ENCODE peak calls at places on chromosomes 6 and 20, in nine cellular contexts. E is GM23248, J is H1, D is breast epithelium, T is heart right ventricle, I is tibial nerve, U is heart left ventricle, P is adrenal gland, C is hepatocyte. K is an unnamed sample.

GRCh38 chr6:89413006-89413400 is 930 bp upstream of the RRAGD start:
- DNase-seq in I (no peak), E (no peak), C (no peak), T (no peak), D (peak), U (no peak), P (no peak), J (no peak), K (no peak)

GRCh38 chr6:22605736-22606135 is 36.4 kb downstream of the HDGFL1 start:
- DNase-seq in P (no peak), J (no peak), D (no peak), E (no peak), U (no peak), T (no peak), I (no peak), C (no peak), K (no peak)

GRCh38 chr6:150547511-150548222 is 52.0 kb upstream of the PLEKHG1 start:
- DNase-seq in C (no peak), T (peak), E (no peak), P (no peak), U (peak), J (no peak), D (no peak), I (peak), K (no peak)

GRCh38 chr6:96521267-96521624 is 360 bp upstream of the UFL1 start:
- DNase-seq in I (no peak), U (no peak), E (no peak), T (no peak), C (no peak), P (no peak), J (no peak), D (no peak), K (no peak)

GRCh38 chr20:36399147-36399968 is 93.2 kb downstream of the DLGAP4 start:
- DNase-seq in P (peak), D (no peak), T (no peak), J (peak), I (peak), C (peak), E (peak), U (no peak), K (no peak)

GRCh38 chr6:24501914-24502313 is 7.1 kb downstream of the ALDH5A1 start:
- DNase-seq in I (no peak), P (no peak), E (no peak), C (peak), U (no peak), J (no peak), D (no peak), T (no peak), K (no peak)

GRCh38 chr6:1688396-1688795 is 78.7 kb downstream of the FOXC1 start:
- DNase-seq in C (no peak), I (no peak), P (no peak), E (no peak), T (no peak), D (no peak), J (no peak), U (no peak), K (no peak)

GRCh38 chr20:33789109-33789857 is 21.9 kb upstream of the CHMP4B start:
- DNase-seq in J (no peak), D (peak), T (no peak), P (peak), E (peak), I (peak), U (no peak), C (peak), K (no peak)

GRCh38 chr6:118704911-118705310 is 53.5 kb upstream of the CEP85L start:
- DNase-seq in P (no peak), T (no peak), C (no peak), I (no peak), U (no peak), J (no peak), E (peak), D (no peak), K (no peak)

GRCh38 chr20:24773751-24774201 is 175.3 kb upstream of the CST7 start:
- DNase-seq in C (peak), I (no peak), D (no peak), T (no peak), U (no peak), P (peak), J (no peak), E (peak), K (no peak)

GRCh38 chr20:60693513-60694133 is 558.4 kb upstream of the CDH4 start:
- DNase-seq in J (peak), P (no peak), I (no peak), D (no peak), E (no peak), C (no peak), T (no peak), U (no peak), K (no peak)

GRCh38 chr6:147149826-147150225 is 54.4 kb upstream of the STXBP5 start:
- DNase-seq in E (no peak), J (no peak), D (no peak), C (no peak), U (no peak), I (no peak), P (no peak), T (no peak), K (no peak)

GRCh38 chr6:36979343-36979742 is 6.7 kb downstream of the MTCH1 start:
- DNase-seq in U (no peak), E (peak), C (peak), J (no peak), D (no peak), I (peak), P (peak), T (no peak), K (no peak)

DNA sequence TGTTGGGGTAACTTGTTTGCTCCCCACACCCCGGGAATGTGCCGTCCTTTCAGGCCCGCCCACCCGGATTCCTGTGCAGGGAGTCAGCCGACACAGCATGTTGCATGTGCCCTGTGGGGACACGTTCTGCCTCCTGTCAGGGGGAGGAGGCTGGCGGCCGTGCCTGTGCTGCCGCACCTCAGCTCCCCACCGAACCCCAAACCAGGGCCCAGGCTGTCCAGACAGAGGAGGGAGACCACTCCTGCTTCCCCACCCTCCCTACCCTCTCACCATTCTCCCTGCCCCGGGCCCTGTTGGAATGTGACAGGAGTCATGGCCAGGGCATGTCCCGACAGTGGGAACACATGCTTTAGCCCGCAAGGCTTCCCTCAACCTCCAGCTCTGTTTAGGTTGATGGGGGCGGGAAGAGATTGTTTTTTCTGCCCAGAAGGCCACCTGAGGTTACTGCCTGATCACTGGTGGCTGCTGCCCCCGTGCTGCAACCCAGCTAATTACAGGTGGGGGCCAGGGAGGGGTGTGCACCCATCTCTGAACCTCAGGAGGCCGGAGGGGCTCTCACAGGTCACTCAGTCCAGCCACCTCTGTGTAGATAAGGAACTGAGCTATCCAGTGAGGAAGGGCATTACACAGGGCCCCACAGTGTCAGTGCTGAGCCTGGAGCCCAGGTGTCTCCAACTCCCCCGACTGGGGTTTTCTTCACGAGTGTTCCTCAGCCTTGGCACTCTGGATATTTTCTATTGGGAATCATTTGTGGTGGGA is 13.6 kb downstream of the LRRC73 start:
- DNase-seq in E (peak), C (peak), D (peak), J (peak), I (no peak), P (peak), T (no peak), U (no peak), K (no peak)
- H3K4me3 ChIP-seq in E (no peak), C (no peak), D (no peak), J (no peak), I (no peak), P (no peak), T (no peak), U (no peak), K (no peak)

GRCh38 chr20:63854766-63855362 is 6.4 kb upstream of the ABHD16B start:
- DNase-seq in J (peak), T (peak), P (no peak), I (no peak), C (no peak), D (no peak), U (peak), E (peak), K (no peak)
- H3K4me3 ChIP-seq in J (peak), T (peak), P (no peak), I (peak), C (no peak), D (peak), U (peak), E (peak), K (no peak)

DNA sequence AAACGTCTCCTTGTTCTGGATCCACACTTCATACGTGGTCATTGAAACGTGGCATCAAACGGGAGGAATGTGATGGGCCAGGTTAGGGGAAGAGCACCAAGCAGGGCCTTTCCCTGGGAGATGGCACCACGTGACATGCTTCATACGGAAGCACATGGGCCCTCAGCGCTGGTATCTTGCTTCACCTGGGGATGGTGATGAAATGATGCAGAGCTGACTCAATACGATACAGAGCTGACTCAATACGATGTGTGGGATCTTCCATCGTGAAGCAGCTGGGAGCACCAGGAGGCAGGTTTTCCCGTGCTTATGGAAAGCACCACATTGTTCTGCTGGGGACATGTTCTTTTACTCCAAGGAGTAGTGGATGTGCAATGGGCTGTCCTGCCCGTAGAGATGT is 22.5 kb upstream of the TAGAP start:
- DNase-seq in E (no peak), J (no peak), P (no peak), T (no peak), I (no peak), U (no peak), D (no peak), C (no peak), K (no peak)
- H3K4me3 ChIP-seq in E (no peak), J (no peak), P (no peak), T (no peak), I (no peak), U (no peak), D (no peak), C (no peak), K (no peak)

GRCh38 chr6:2877057-2877882 is 25.8 kb downstream of the SERPINB9 start:
- DNase-seq in T (no peak), D (no peak), P (no peak), E (no peak), I (no peak), U (peak), J (no peak), C (peak), K (no peak)

GRCh38 chr6:2877960-2878359 is 25.1 kb downstream of the SERPINB9 start:
- DNase-seq in U (no peak), C (no peak), T (no peak), I (no peak), P (no peak), E (no peak), J (no peak), D (no peak), K (no peak)

GRCh38 chr6:2873643-2874042 is 29.5 kb downstream of the SERPINB9 start:
- DNase-seq in C (no peak), J (no peak), E (no peak), T (no peak), D (no peak), U (no peak), I (no peak), P (no peak), K (no peak)

GRCh38 chr6:2876210-2877056 is 26.7 kb downstream of the SERPINB9 start:
- DNase-seq in J (no peak), C (peak), U (peak), I (peak), T (peak), P (peak), D (peak), E (peak), K (no peak)

GRCh38 chr6:2875840-2876207 is 27.3 kb downstream of the SERPINB9 start:
- DNase-seq in C (no peak), U (peak), T (peak), D (no peak), P (peak), E (peak), I (no peak), J (no peak), K (no peak)
- H3K4me3 ChIP-seq in C (peak), U (peak), T (peak), D (peak), P (no peak), E (peak), I (peak), J (peak), K (peak)

DNA sequence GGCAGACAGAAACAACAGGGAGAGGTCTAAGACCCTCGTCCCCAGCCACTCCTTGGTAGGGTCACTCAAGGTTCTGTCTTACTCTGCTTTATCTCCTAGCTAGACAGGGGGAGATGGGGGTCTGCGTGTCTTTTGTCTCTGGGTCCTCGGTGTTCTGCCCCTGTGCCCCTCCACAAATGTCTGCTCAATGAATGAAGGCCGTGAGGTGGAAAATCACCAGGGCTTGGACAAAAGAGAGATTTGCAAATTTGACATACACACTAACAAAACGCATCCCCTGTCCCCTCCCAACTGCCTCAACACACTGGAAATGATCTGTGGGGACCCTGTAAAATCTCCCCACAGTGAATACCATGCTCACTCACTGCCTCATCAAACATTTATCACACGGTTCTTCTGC is 13.2 kb upstream of the VAPB start:
- DNase-seq in D (no peak), E (no peak), J (no peak), P (peak), T (no peak), C (no peak), U (no peak), I (no peak), K (no peak)
- H3K4me3 ChIP-seq in D (no peak), E (no peak), J (peak), P (no peak), T (no peak), C (no peak), U (no peak), I (no peak), K (no peak)

GRCh38 chr6:169967687-169968086 is 216.3 kb downstream of the ERMARD start:
- DNase-seq in J (no peak), C (no peak), P (peak), U (no peak), E (no peak), D (no peak), T (no peak), I (no peak), K (no peak)
- H3K4me3 ChIP-seq in J (no peak), C (no peak), P (no peak), U (no peak), E (no peak), D (no peak), T (no peak), I (no peak), K (no peak)

GRCh38 chr20:41045680-41046079 is 17.1 kb downstream of the TOP1 start:
- DNase-seq in U (no peak), I (no peak), D (no peak), P (no peak), E (no peak), C (no peak), J (no peak), T (no peak), K (no peak)

GRCh38 chr20:41048475-41049242 is 20.0 kb downstream of the TOP1 start:
- DNase-seq in C (no peak), I (no peak), E (no peak), J (no peak), U (no peak), D (no peak), T (no peak), P (no peak), K (no peak)

GRCh38 chr20:41047279-41047974 is 18.8 kb downstream of the TOP1 start:
- DNase-seq in T (no peak), D (no peak), J (no peak), C (no peak), U (no peak), I (no peak), P (no peak), E (peak), K (no peak)

GRCh38 chr20:41047975-41048305 is 19.3 kb downstream of the TOP1 start:
- DNase-seq in P (no peak), D (no peak), I (no peak), J (no peak), C (no peak), T (no peak), E (peak), U (no peak), K (no peak)

GRCh38 chr20:41046716-41047115 is 18.1 kb downstream of the TOP1 start:
- DNase-seq in U (no peak), I (no peak), J (no peak), E (peak), T (no peak), C (no peak), D (no peak), P (no peak), K (no peak)
- H3K4me3 ChIP-seq in U (no peak), I (no peak), J (no peak), E (no peak), T (no peak), C (no peak), D (no peak), P (no peak), K (no peak)

GRCh38 chr6:157763894-157764345 is 59.1 kb upstream of the SNX9 start:
- DNase-seq in E (no peak), D (no peak), C (no peak), I (no peak), P (no peak), T (no peak), U (no peak), J (no peak), K (no peak)
- H3K4me3 ChIP-seq in E (peak), D (no peak), C (no peak), I (no peak), P (no peak), T (no peak), U (no peak), J (no peak), K (peak)

DNA sequence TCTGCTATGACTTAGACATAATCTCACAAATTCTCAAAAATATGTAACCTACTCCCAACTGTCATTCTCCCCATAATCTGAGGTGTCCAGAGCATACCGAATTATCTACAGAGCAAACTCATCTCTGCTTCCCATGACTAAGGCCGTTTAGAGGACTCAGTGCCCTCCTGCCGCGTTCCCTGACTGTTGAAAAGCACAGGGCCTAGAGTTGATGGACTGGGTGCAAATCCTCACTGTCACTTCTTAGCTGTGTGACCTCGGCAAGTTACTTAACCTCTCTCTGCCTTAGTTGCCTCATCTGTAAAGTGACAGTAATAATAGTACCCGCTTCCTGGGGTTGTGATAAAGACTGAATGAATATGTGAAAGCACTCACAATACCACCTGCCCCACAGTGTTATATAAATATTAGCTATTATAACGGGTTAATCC is 4.7 kb upstream of the TUBB2A start:
- DNase-seq in I (no peak), C (peak), D (no peak), E (peak), J (no peak), U (no peak), P (no peak), T (no peak), K (no peak)
- H3K4me3 ChIP-seq in I (peak), C (peak), D (peak), E (peak), J (peak), U (peak), P (no peak), T (peak), K (no peak)

K was measured in effector memory CD4-positive, alpha-beta T cell.